ENCODE peak calls at places on chromosomes 11 and 22, in four cellular contexts. One of them, this sample, is unnamed.

GRCh38 chr22:37312549-37313183 is 30.4 kb downstream of the CYTH4 start:
- DNase-seq in K562: no peak
- DNase-seq in GM12878: no peak
- DNase-seq in GM12891: no peak
- DNase-seq in this sample: no peak

GRCh38 chr11:3959015-3959917 is 103.8 kb downstream of the STIM1 start:
- DNase-seq in K562: peak
- DNase-seq in GM12878: no peak
- DNase-seq in GM12891: no peak
- DNase-seq in this sample: no peak

GRCh38 chr11:56905936-56906335 is 82.8 kb upstream of the OR5AK2 start:
- DNase-seq in GM12878: no peak
- DNase-seq in GM12891: no peak
- DNase-seq in K562: no peak
- DNase-seq in this sample: no peak

GRCh38 chr11:833114-833791 is 501 bp downstream of the CD151 start:
- DNase-seq in GM12891: no peak
- DNase-seq in GM12878: no peak
- DNase-seq in K562: peak
- DNase-seq in this sample: no peak

GRCh38 chr22:46737105-46737975 is 712 bp downstream of the CERK start:
- DNase-seq in GM12891: peak
- DNase-seq in K562: peak
- DNase-seq in GM12878: no peak
- DNase-seq in this sample: peak

GRCh38 chr22:45579806-45580702 is 77.4 kb downstream of the FBLN1 start:
- DNase-seq in K562: no peak
- DNase-seq in GM12891: no peak
- DNase-seq in GM12878: no peak
- DNase-seq in this sample: no peak

GRCh38 chr22:32339190-32340012 is 18.3 kb upstream of the RFPL3 start:
- DNase-seq in GM12878: no peak
- DNase-seq in GM12891: no peak
- DNase-seq in K562: no peak
- DNase-seq in this sample: no peak

GRCh38 chr11:10623797-10624761 is 55.6 kb upstream of the LYVE1 start:
- DNase-seq in GM12891: no peak
- DNase-seq in K562: peak
- DNase-seq in GM12878: no peak
- DNase-seq in this sample: no peak

GRCh38 chr11:108803781-108804180 is 138.9 kb downstream of the DDX10 start:
- DNase-seq in K562: no peak
- DNase-seq in GM12878: no peak
- DNase-seq in GM12891: no peak
- DNase-seq in this sample: no peak

GRCh38 chr11:92276773-92277172 is 52.2 kb downstream of the FAT3 start:
- DNase-seq in K562: no peak
- DNase-seq in GM12891: no peak
- DNase-seq in GM12878: no peak
- DNase-seq in this sample: no peak
- TF ChIP-seq SPI1 in K562: no peak
- TF ChIP-seq SPI1 in GM12891: no peak
- TF ChIP-seq SPI1 in GM12878: no peak
- TF ChIP-seq SPI1 in this sample: no peak

DNA sequence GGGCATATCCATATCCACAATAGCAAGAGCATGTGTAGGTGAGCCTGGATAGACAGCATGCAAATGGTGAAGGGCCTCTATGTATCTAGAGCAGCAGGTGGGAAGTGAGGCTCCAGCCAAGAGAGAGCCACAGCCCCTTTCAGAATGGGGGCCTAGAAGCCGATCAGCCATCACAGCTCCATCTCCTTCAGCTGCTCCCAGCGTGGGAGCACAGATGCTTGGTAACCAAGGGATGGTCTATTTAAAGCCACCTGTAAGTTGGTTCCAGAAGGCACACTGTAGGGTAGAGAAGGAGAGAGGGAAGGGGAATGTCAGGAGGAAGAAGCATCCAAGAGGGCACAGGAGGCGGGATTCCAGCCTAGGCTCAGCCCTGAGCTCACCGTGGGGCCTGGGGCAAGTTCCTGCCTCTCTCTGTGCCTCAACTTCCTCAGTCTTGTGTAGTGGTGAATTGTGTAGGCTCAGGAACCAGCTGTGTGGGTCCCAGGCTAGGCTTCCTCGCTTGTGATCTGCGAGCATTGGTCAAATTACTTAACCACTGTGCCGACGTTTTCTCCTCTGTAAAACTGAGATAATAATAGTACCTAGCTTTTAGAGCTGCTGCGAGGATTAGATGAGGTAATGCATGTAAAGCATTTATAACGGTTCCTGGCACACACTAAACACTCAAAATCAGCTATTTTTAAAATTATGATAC is 122.9 kb upstream of the NAV2 start:
- DNase-seq in GM12878: no peak
- DNase-seq in K562: no peak
- DNase-seq in GM12891: no peak
- DNase-seq in this sample: no peak
- TF ChIP-seq POLR2AphosphoS5 in GM12878: no peak
- TF ChIP-seq POLR2AphosphoS5 in K562: no peak
- TF ChIP-seq POLR2AphosphoS5 in GM12891: no peak
- TF ChIP-seq POLR2AphosphoS5 in this sample: no peak

DNA sequence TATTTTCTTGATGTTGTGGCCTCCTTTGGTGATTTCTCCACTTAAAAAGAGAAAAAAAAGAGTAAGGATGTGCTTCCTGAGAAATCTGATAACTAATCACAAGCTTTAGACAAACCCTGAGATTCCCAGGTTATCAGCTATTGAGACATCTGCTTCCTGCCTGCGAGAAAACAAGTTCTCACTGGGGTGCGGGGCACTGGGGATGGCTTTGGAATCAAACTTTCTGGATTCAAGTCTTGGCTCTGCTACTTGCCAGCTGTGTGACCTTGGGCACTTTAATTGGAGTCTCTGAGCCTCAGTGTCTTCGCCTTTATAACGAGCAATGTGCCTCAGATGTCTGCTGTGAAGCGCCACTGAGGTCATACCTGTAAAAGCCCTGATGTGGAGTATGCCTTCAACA is 152.5 kb upstream of the NAV2 start:
- DNase-seq in GM12891: no peak
- DNase-seq in K562: no peak
- DNase-seq in GM12878: no peak
- DNase-seq in this sample: no peak
- TF ChIP-seq SPI1 in GM12891: no peak
- TF ChIP-seq SPI1 in K562: no peak
- TF ChIP-seq SPI1 in GM12878: no peak
- TF ChIP-seq SPI1 in this sample: no peak

DNA sequence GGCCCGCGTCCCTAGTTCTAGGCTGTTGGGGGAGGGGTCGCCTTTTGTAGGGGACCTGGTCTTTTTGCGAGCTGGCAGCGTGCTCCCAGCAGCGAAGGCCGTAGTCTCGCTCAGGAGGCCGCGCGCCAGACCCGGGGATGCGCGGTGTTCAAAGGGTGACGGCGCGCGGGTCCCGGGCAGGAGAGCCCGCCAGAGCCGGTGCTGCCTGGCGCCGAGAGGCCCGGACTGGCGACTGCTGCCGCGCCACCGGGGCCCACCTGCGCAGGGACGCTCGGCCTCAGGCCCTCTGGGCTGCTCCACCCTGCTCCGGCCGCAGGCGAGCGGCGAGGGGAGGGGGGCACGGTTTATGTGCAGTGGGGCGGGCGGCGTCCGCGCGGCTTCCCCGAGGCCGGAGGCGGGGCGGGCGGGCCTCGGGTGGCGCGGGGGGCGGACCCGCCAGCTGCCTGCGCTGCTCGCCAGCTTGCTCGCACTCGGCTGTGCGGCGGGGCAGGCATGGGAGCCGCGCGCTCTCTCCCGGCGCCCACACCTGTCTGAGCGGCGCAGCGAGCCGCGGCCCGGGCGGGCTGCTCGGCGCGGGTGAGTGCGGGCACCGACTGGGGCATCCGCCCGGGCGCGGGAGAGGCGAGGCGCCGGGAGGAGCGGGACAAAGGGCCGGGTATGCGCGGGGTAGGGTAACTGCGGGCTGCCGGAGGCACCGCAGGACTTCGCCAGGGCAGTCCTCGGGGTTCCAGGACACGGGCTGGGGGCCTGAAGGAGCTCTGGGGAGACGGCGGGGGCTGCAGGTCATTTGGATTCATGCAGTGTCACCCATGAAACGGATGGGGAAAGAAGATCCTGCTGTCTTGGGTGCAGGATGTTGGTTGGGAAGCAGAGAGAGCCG is at the start of gene PRSS23:
- DNase-seq in GM12891: peak
- DNase-seq in K562: peak
- DNase-seq in GM12878: no peak
- DNase-seq in this sample: no peak
- TF ChIP-seq POLR2AphosphoS5 in GM12891: no peak
- TF ChIP-seq POLR2AphosphoS5 in K562: no peak
- TF ChIP-seq POLR2AphosphoS5 in GM12878: no peak
- TF ChIP-seq POLR2AphosphoS5 in this sample: no peak

GRCh38 chr11:111922803-111923202 is 4.1 kb downstream of the C11orf52 start:
- DNase-seq in K562: no peak
- DNase-seq in GM12878: no peak
- DNase-seq in GM12891: no peak
- DNase-seq in this sample: no peak
- TF ChIP-seq SPI1 in K562: no peak
- TF ChIP-seq SPI1 in GM12878: no peak
- TF ChIP-seq SPI1 in GM12891: no peak
- TF ChIP-seq SPI1 in this sample: no peak

GRCh38 chr11:116492600-116492999 is 280.2 kb downstream of the BUD13 start:
- DNase-seq in GM12891: no peak
- DNase-seq in K562: no peak
- DNase-seq in GM12878: no peak
- DNase-seq in this sample: no peak
- TF ChIP-seq POLR2AphosphoS5 in GM12891: no peak
- TF ChIP-seq POLR2AphosphoS5 in K562: no peak
- TF ChIP-seq POLR2AphosphoS5 in GM12878: no peak
- TF ChIP-seq POLR2AphosphoS5 in this sample: no peak

DNA sequence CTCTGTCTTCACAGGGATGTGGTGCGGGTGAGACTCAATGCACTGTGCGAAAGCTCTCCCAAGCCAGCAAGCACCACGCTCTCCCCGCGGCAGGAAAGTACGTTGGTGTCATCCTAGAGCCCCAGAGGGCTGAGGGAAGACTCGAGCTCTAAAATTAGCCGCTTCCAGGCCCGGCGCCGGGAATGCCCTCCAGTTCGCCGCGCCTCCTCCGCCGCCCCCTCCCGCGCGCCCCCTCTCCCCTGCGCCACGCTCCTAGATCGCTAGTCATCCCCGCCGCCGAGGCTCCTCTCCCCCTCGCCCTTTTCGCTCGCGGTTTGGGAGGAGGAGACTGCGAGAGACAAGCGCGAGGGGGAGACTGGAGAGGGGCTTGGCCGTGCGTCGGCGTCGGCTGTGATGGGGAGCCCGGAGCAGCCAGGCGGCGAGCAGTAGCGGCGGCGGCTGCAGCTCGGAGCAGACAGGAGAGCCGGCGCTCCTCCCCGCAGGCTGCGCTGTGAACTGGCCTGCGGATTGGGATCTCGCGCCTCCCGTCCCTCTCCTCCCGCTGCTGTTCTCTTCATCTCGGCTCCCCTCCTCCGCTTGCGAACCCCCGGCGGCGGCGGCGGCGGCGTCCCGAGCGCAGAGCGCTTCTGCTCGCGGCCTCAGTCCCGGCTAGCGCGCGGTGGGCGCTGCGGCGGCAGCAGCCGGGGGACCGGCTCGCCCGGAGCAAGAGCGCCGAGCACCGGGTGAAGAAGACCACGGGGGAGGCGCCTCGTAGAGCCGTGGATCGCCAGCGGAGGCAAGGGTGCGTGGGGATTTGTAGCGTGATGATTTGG is at the start of gene FAT3:
- DNase-seq in GM12878: no peak
- DNase-seq in GM12891: no peak
- DNase-seq in K562: no peak
- DNase-seq in this sample: no peak
- TF ChIP-seq SPI1 in GM12878: no peak
- TF ChIP-seq SPI1 in GM12891: no peak
- TF ChIP-seq SPI1 in K562: no peak
- TF ChIP-seq SPI1 in this sample: no peak